ENCODE peak calls at places on chromosomes 6 and 20, in eight cellular contexts. L is activated CD4-positive, CD25-positive, alpha-beta regulatory T cell; G is GM19239; Q is amygdala; O is fibroblast of mammary gland; I is RWPE2; V is Ammon's horn; E is suprapubic skin. Z is an unnamed sample.

GRCh38 chr6:16413399-16413798 is 175.0 kb downstream of the GMPR start:
- DNase-seq in I (no peak), O (no peak), G (no peak), L (no peak), E (no peak), Q (no peak), V (no peak), Z (no peak)

GRCh38 chr6:4849628-4850027 is 73.4 kb downstream of the CDYL start:
- DNase-seq in E (no peak), G (no peak), V (no peak), Q (no peak), I (no peak), L (no peak), O (no peak), Z (no peak)

GRCh38 chr6:113856571-113857564 is at the start of gene MARCKS:
- DNase-seq in Q (peak), G (peak), L (no peak), O (peak), I (peak), E (peak), V (peak), Z (peak)

GRCh38 chr20:21548390-21549035 is 34.6 kb upstream of the NKX2-2 start:
- DNase-seq in I (no peak), L (no peak), O (no peak), Q (no peak), G (no peak), V (no peak), E (no peak), Z (no peak)

GRCh38 chr6:111566222-111566717 is 39.4 kb downstream of the TRAF3IP2 start:
- DNase-seq in V (no peak), O (no peak), Q (no peak), G (no peak), E (no peak), I (no peak), L (no peak), Z (no peak)

GRCh38 chr6:139152088-139152891 is 17.4 kb downstream of the HECA start:
- DNase-seq in E (no peak), G (no peak), I (no peak), Q (no peak), L (no peak), O (no peak), V (no peak), Z (peak)

GRCh38 chr6:151627689-151628444 is 134.1 kb downstream of the CCDC170 start:
- DNase-seq in L (no peak), V (peak), Q (no peak), E (no peak), O (peak), G (no peak), I (no peak), Z (no peak)

GRCh38 chr20:54028276-54029011 is 42.0 kb downstream of the BCAS1 start:
- DNase-seq in G (no peak), E (no peak), I (no peak), Q (peak), V (peak), L (no peak), O (no peak), Z (no peak)

GRCh38 chr20:53298260-53298659 is 295.4 kb downstream of the ZNF217 start:
- DNase-seq in V (no peak), Q (no peak), G (no peak), O (no peak), E (no peak), L (no peak), I (no peak), Z (no peak)

GRCh38 chr6:160110724-160111123 is 10.9 kb upstream of the SLC22A1 start:
- DNase-seq in G (no peak), E (no peak), Q (no peak), L (no peak), V (no peak), O (peak), I (no peak), Z (peak)

GRCh38 chr20:31824125-31824485 is 4.9 kb downstream of the MYLK2 start:
- DNase-seq in O (no peak), E (no peak), G (no peak), V (no peak), I (no peak), Q (no peak), L (no peak), Z (no peak)

GRCh38 chr20:54094268-54094580 is 23.8 kb upstream of the BCAS1 start:
- DNase-seq in V (no peak), I (no peak), Q (no peak), E (no peak), L (no peak), O (no peak), G (no peak), Z (no peak)

GRCh38 chr6:113343940-113344339 is 513.2 kb upstream of the MARCKS start:
- DNase-seq in L (no peak), V (no peak), E (no peak), I (no peak), O (no peak), G (no peak), Q (no peak), Z (no peak)

GRCh38 chr20:61588356-61589054 is 336.4 kb downstream of the CDH4 start:
- DNase-seq in E (no peak), Q (no peak), L (no peak), G (no peak), O (peak), V (no peak), I (no peak), Z (no peak)

GRCh38 chr6:7674291-7674690 is 51.6 kb upstream of the BMP6 start:
- DNase-seq in Q (no peak), O (peak), G (no peak), V (no peak), I (no peak), E (no peak), L (no peak), Z (no peak)

GRCh38 chr6:18562726-18563125 is 175.6 kb downstream of the RNF144B start:
- DNase-seq in Q (no peak), V (no peak), I (no peak), E (no peak), G (no peak), O (no peak), L (no peak), Z (no peak)

GRCh38 chr6:17705778-17706579 is 746 bp downstream of the NUP153 start:
- DNase-seq in E (no peak), G (peak), O (peak), V (peak), Q (peak), L (peak), I (peak), Z (peak)

GRCh38 chr20:50515471-50516106 is 5.4 kb downstream of the PTPN1 start:
- DNase-seq in Q (no peak), E (no peak), G (no peak), V (no peak), L (no peak), O (no peak), I (peak), Z (no peak)

GRCh38 chr6:146361367-146361924 is 182.2 kb upstream of the RAB32 start:
- DNase-seq in V (peak), I (no peak), Q (peak), L (no peak), E (no peak), O (peak), G (no peak), Z (no peak)

GRCh38 chr6:100258752-100259151 is 206.0 kb downstream of the SIM1 start:
- DNase-seq in E (no peak), Q (no peak), G (no peak), O (no peak), I (no peak), L (no peak), V (no peak), Z (no peak)

GRCh38 chr6:64831680-64832079 is 875.3 kb downstream of the EYS start:
- DNase-seq in I (no peak), E (no peak), L (no peak), V (no peak), O (no peak), G (no peak), Q (no peak), Z (no peak)

GRCh38 chr6:96721227-96721626 is 116.0 kb downstream of the GPR63 start:
- DNase-seq in V (no peak), Q (no peak), G (no peak), E (no peak), O (peak), L (no peak), I (no peak), Z (no peak)

GRCh38 chr6:141552463-141552862 is 580.3 kb upstream of the GJE1 start:
- DNase-seq in Q (no peak), I (no peak), O (peak), G (no peak), V (no peak), E (no peak), L (no peak), Z (no peak)

GRCh38 chr20:44496976-44497375 is 21.3 kb downstream of the TTPAL start:
- DNase-seq in E (no peak), O (peak), V (no peak), L (no peak), Q (no peak), I (peak), G (no peak), Z (no peak)